ENCODE peak calls at places on chromosomes 16 and 17, in six cellular contexts. S is HCT116, U is hepatocyte, K is PC-3, F is neural progenitor cell, O is GM23338. Y is an unnamed sample.

GRCh38 chr17:8420041-8420934 is 15.4 kb upstream of the NDEL1 start:
- DNase-seq in S (no peak), U (peak), K (peak), F (no peak), O (no peak), Y (no peak)

GRCh38 chr17:48246623-48247022 is 139.1 kb downstream of the SNX11 start:
- DNase-seq in S (no peak), U (no peak), K (peak), F (no peak), O (no peak), Y (no peak)

GRCh38 chr17:910503-911194 is 68.9 kb downstream of the NXN start:
- DNase-seq in S (no peak), U (no peak), K (no peak), F (no peak), O (no peak), Y (no peak)

GRCh38 chr17:83177611-83178532 is 98.5 kb downstream of the METRNL start:
- DNase-seq in S (no peak), U (no peak), K (no peak), F (no peak), O (no peak), Y (no peak)

GRCh38 chr17:1168537-1169234 is 11.1 kb downstream of the ABR start:
- DNase-seq in S (no peak), U (no peak), K (no peak), F (no peak), O (no peak), Y (no peak)

GRCh38 chr17:70184770-70185169 is 15.4 kb downstream of the KCNJ2 start:
- DNase-seq in S (no peak), U (peak), K (peak), F (no peak), O (no peak), Y (no peak)

GRCh38 chr16:89123001-89123830 is 29.6 kb downstream of the ACSF3 start:
- DNase-seq in S (no peak), U (no peak), K (no peak), F (no peak), O (no peak), Y (no peak)

GRCh38 chr17:67488161-67488560 is 111.1 kb downstream of the PITPNC1 start:
- DNase-seq in S (no peak), U (no peak), K (no peak), F (no peak), O (no peak), Y (no peak)

GRCh38 chr16:56336071-56336688 is 89.2 kb downstream of the AMFR start:
- DNase-seq in S (no peak), U (no peak), K (peak), F (no peak), O (no peak), Y (no peak)

GRCh38 chr16:9033125-9033830 is 58.2 kb upstream of the HAPSTR1 start:
- DNase-seq in S (peak), U (peak), K (peak), F (peak), O (peak), Y (no peak)

GRCh38 chr17:63954402-63955063 is 18.2 kb downstream of the SCN4A start:
- DNase-seq in S (no peak), U (no peak), K (no peak), F (no peak), O (no peak), Y (peak)

GRCh38 chr17:67891481-67892119 is 66.3 kb downstream of the BPTF start:
- DNase-seq in S (peak), U (peak), K (peak), F (peak), O (peak), Y (no peak)

GRCh38 chr16:50303041-50303604 is 36.8 kb downstream of the ADCY7 start:
- DNase-seq in S (no peak), U (no peak), K (no peak), F (no peak), O (no peak), Y (no peak)

GRCh38 chr16:85445779-85446222 is 167.3 kb upstream of the GSE1 start:
- DNase-seq in S (no peak), U (no peak), K (no peak), F (no peak), O (no peak), Y (no peak)

GRCh38 chr16:72878301-72879269 is 169.3 kb downstream of the ZFHX3 start:
- DNase-seq in S (no peak), U (peak), K (no peak), F (no peak), O (no peak), Y (no peak)

GRCh38 chr17:52106638-52107261 is 51.8 kb downstream of the CA10 start:
- DNase-seq in S (peak), U (peak), K (peak), F (peak), O (peak), Y (peak)

GRCh38 chr16:88383401-88384221 is 852 bp downstream of the ZNF469 start:
- DNase-seq in S (peak), U (peak), K (peak), F (peak), O (peak), Y (no peak)

GRCh38 chr16:22968931-22969330 is 155.0 kb downstream of the HS3ST2 start:
- DNase-seq in S (no peak), U (no peak), K (no peak), F (no peak), O (no peak), Y (no peak)

GRCh38 chr16:86965840-86966239 is 351.4 kb downstream of the C16orf95 start:
- DNase-seq in S (no peak), U (no peak), K (no peak), F (no peak), O (no peak), Y (no peak)

GRCh38 chr16:5044011-5044540 is 10.3 kb upstream of the NAGPA start:
- DNase-seq in S (no peak), U (no peak), K (no peak), F (no peak), O (no peak), Y (no peak)

GRCh38 chr16:5045499-5046115 is 11.9 kb upstream of the NAGPA start:
- DNase-seq in S (no peak), U (no peak), K (no peak), F (no peak), O (no peak), Y (no peak)

GRCh38 chr16:5041604-5042133 is 7.9 kb upstream of the NAGPA start:
- DNase-seq in S (peak), U (peak), K (peak), F (no peak), O (no peak), Y (peak)

GRCh38 chr16:5046914-5047313 is 13.2 kb upstream of the NAGPA start:
- DNase-seq in S (no peak), U (no peak), K (no peak), F (no peak), O (peak), Y (no peak)

DNA sequence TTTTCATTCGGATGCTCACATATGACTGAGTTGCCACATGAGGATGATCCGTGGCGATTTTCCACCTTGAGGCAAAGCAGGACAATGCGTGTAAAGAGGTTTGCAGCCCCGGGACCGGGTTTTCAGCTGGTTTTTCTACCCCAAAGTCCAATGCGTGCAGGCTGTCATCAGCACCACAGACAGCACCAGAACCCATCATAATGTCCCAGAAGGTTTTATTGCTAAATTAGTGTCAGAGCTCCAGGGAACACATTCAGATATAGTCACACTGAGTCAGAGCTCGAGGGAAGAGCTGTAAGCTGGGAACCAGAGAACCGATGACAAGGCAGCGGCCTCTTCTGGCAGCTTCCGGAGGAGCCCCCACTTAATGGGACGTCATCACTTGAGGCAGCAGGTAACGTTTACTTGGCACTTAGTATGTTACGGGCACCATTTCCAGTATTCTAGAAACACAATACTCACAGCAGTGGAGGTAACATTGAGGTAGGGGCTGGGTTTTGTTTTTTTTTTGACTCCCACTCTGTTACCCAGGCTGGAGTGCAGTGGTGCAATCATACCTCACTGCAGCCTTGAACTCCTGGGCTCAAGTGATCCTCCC is 8.9 kb upstream of the NAGPA start:
- DNase-seq in S (peak), U (peak), K (peak), F (peak), O (peak), Y (peak)
- TF ChIP-seq EZH2phosphoT487 in S (no peak), U (no peak), K (no peak), F (no peak), O (no peak), Y (no peak)

GRCh38 chr17:3043737-3044365 is 19.6 kb downstream of the OR1D5 start:
- DNase-seq in S (no peak), U (no peak), K (no peak), F (peak), O (peak), Y (peak)
- TF ChIP-seq CTCF in S (peak), U (no peak), K (peak), F (peak), O (peak), Y (peak)

GRCh38 chr16:67650023-67650422 is 5.1 kb downstream of the CARMIL2 start:
- DNase-seq in S (no peak), U (no peak), K (no peak), F (no peak), O (no peak), Y (no peak)
- TF ChIP-seq EZH2 in S (no peak), U (no peak), K (no peak), F (no peak), O (no peak), Y (no peak)

GRCh38 chr17:40251576-40251975 is 32.5 kb downstream of the WIPF2 start:
- DNase-seq in S (peak), U (peak), K (peak), F (no peak), O (no peak), Y (no peak)

GRCh38 chr17:40243756-40244155 is 24.7 kb downstream of the WIPF2 start:
- DNase-seq in S (no peak), U (no peak), K (no peak), F (no peak), O (no peak), Y (no peak)

GRCh38 chr17:40244255-40244654 is 25.2 kb downstream of the WIPF2 start:
- DNase-seq in S (no peak), U (no peak), K (no peak), F (no peak), O (no peak), Y (no peak)

GRCh38 chr17:40248507-40248906 is 29.4 kb downstream of the WIPF2 start:
- DNase-seq in S (no peak), U (no peak), K (no peak), F (no peak), O (no peak), Y (no peak)

GRCh38 chr17:40247926-40248495 is 28.9 kb downstream of the WIPF2 start:
- DNase-seq in S (no peak), U (no peak), K (no peak), F (no peak), O (no peak), Y (no peak)
- TF ChIP-seq EZH2phosphoT487 in S (no peak), U (no peak), K (no peak), F (no peak), O (no peak), Y (no peak)

DNA sequence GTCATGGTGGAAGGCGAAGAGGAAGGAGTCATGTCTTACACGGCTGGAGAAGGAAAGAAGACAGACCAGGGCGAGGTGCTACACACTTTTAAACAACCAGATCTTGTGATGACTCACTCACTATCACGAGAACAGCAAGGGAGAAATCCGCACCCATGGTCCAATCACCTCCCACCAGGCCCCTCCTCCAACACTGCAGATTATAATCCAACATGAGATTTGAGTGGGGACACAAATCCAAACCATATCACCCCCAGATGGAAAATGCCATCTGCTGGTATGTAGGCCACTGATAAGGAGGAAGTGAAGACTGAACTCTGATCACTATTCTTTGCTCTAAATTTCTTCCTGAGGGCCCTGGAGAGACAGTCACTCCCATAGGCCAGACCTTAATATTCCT is 7.5 kb upstream of the ITGAX start:
- DNase-seq in S (no peak), U (no peak), K (no peak), F (no peak), O (no peak), Y (no peak)
- TF ChIP-seq CTCF in S (no peak), U (no peak), K (no peak), F (no peak), O (no peak), Y (no peak)

DNA sequence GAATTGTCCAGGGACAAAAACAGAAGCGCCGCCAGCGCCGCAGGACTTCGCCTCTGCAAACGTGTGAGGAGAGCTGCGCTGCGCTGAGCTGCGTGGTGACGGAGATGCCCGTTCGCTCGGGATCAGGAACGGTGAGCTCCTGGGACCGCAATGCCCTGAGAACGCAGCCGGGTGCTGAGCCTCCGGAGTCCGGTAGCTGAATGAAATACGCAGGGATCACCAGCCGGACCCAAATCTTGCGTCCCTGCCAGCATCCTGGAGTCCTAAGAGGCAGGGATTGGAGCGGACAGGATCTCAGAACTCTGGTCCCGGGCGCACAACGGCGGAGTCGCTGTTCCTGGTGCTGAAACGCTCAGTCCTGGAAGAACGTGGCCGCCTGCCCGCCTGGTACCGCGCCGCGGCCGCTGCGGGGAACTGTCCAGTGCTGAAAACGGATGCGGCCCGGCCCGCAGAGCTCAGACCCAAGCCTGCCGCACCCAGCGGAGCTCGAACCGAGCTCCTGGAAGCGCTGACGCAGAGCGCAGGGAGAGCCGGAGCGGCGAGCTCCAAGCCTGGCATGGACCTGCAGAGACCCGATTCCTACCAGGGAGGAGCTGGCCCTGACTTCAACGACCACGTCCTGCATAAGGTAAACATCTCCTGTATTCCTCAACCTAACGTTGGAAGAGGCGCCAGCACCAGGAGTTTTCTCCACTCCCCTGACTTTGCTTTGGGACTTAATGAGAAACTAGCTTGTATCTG is 41.5 kb downstream of the CD300LF start:
- DNase-seq in S (no peak), U (peak), K (peak), F (peak), O (peak), Y (peak)
- TF ChIP-seq EZH2 in S (no peak), U (no peak), K (no peak), F (peak), O (no peak), Y (no peak)

GRCh38 chr17:41026668-41027471 is at the start of gene KRTAP1-5:
- DNase-seq in S (no peak), U (no peak), K (peak), F (no peak), O (no peak), Y (no peak)
- TF ChIP-seq EZH2phosphoT487 in S (no peak), U (no peak), K (no peak), F (no peak), O (no peak), Y (no peak)

GRCh38 chr16:3873482-3874173 is 6.9 kb downstream of the CREBBP start:
- DNase-seq in S (no peak), U (no peak), K (no peak), F (no peak), O (no peak), Y (no peak)
- TF ChIP-seq CTCF in S (no peak), U (no peak), K (no peak), F (no peak), O (no peak), Y (no peak)

DNA sequence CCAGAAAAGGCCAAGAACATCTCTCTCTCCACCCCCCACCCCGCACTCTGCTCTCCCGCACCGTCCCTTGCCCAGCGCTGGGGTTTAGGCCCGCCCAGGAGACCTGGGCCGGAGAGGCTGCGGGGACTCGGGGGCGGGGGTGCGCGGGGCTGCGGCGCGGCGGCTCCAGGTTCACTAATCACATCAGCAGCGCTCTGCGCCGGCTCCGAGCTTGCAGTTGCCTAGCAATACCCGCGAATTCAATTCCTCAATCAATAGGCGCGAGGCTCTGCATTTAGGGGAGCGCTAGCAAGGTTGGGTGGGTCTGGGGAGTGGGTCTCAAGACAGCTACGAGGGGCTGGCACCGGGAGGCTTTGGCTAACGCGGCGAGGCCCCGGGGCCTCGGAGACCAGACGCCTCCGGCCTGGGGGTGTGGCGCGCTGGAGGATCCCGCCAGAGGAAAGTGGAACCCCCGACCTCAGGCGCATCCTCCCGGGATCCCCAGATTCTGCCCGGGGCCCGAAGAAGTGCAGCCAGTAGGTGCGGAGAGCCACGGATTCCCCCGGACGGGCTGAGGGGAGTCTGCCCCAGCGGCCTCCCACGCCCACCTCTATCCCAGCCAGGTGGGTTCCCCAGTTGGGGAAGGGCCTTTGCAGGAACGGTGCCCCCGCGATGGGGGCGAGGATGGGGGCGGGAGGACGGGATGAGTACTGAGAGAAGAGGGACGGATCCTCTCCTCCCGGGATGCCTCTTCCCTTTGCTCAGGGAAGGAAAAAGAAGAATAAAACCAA is 5.3 kb downstream of the CBX8 start:
- DNase-seq in S (no peak), U (no peak), K (no peak), F (peak), O (peak), Y (no peak)
- TF ChIP-seq EZH2 in S (no peak), U (peak), K (no peak), F (peak), O (peak), Y (no peak)

GRCh38 chr17:78332991-78333390 is 26.9 kb downstream of the SOCS3 start:
- DNase-seq in S (no peak), U (no peak), K (no peak), F (no peak), O (no peak), Y (no peak)

GRCh38 chr17:78337244-78338109 is 22.4 kb downstream of the SOCS3 start:
- DNase-seq in S (no peak), U (no peak), K (peak), F (no peak), O (no peak), Y (no peak)

GRCh38 chr17:78338860-78339259 is 21.0 kb downstream of the SOCS3 start:
- DNase-seq in S (peak), U (no peak), K (peak), F (no peak), O (no peak), Y (peak)

GRCh38 chr17:78332530-78332929 is 27.3 kb downstream of the SOCS3 start:
- DNase-seq in S (no peak), U (no peak), K (no peak), F (no peak), O (no peak), Y (no peak)

DNA sequence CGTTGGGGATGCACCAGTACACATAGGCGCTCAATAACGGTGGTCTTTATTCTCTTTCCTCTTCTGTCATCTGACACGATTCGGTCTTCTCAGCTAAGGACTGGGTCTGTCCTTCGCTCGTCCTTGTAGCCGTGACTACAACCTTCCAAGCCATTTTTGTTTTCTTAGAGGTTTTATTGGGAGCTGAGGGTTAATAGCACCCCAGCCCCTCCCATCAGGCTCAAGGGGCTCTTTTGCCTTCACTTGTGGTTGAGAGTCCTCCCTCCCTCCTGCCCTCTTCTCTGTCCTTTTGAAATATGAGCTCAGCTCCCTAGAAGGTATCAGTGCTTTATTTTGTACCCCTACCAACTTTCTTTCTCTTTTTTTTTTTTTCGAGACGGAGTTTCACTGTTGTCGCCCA is 24.7 kb downstream of the SOCS3 start:
- DNase-seq in S (no peak), U (no peak), K (no peak), F (no peak), O (no peak), Y (no peak)
- TF ChIP-seq EZH2phosphoT487 in S (no peak), U (no peak), K (no peak), F (no peak), O (no peak), Y (no peak)